ENCODE peak calls at places on chromosomes 4 and X, in nine cellular contexts. U, V, J, D, I, N, R, H and X are unnamed samples.

GRCh38 chr4:131081069-131081468 is 1985.1 kb downstream of the C4orf33 start:
- DNase-seq in U (no peak), V (no peak), J (no peak), D (no peak), I (no peak), N (no peak), R (no peak), H (no peak), X (no peak)

GRCh38 chrX:14039344-14039743 is 9.7 kb upstream of the GEMIN8 start:
- DNase-seq in U (no peak), V (peak; percentile 15), J (peak; percentile 70), D (peak; percentile 17), I (no peak), N (peak; percentile 72), R (no peak), H (peak; percentile 51), X (peak; percentile 74)

GRCh38 chr4:113639311-113639710 is 122.2 kb downstream of the CAMK2D start:
- DNase-seq in U (no peak), V (no peak), J (no peak), D (no peak), I (no peak), N (no peak), R (no peak), H (no peak), X (no peak)

GRCh38 chr4:123102897-123103489 is 180.6 kb upstream of the NUDT6 start:
- DNase-seq in U (no peak), V (no peak), J (peak; percentile 7), D (no peak), I (no peak), N (no peak), R (no peak), H (no peak), X (peak; percentile 26)

GRCh38 chr4:118389731-118390520 is 37.1 kb upstream of the PRSS12 start:
- DNase-seq in U (no peak), V (no peak), J (no peak), D (no peak), I (no peak), N (no peak), R (no peak), H (no peak), X (peak; percentile 41)

GRCh38 chr4:78776729-78777555 is 792 bp downstream of the BMP2K start:
- DNase-seq in U (peak; percentile 22), V (no peak), J (peak; percentile 78), D (peak; percentile 7), I (peak; percentile 19), N (peak; percentile 33), R (no peak), H (peak; percentile 43), X (peak; percentile 75)

GRCh38 chr4:1337376-1337831 is 9.6 kb upstream of the UVSSA start:
- DNase-seq in U (no peak), V (no peak), J (no peak), D (no peak), I (no peak), N (peak; percentile 30), R (no peak), H (no peak), X (no peak)

GRCh38 chr4:24583451-24584174 is 741 bp downstream of the DHX15 start:
- DNase-seq in U (peak; percentile 46), V (peak; percentile 20), J (peak; percentile 48), D (no peak), I (peak; percentile 59), N (peak; percentile 62), R (peak; percentile 17), H (peak; percentile 62), X (peak; percentile 76)

GRCh38 chr4:185113340-185113739 is 29.7 kb upstream of the SLC25A4 start:
- DNase-seq in U (no peak), V (no peak), J (no peak), D (no peak), I (no peak), N (no peak), R (no peak), H (no peak), X (no peak)

GRCh38 chrX:148270499-148270898 is 229.9 kb upstream of the AFF2 start:
- DNase-seq in U (no peak), V (no peak), J (no peak), D (no peak), I (no peak), N (no peak), R (no peak), H (no peak), X (no peak)